ENCODE peak calls at places on chromosomes 16 and 17, in eight cellular contexts. One of them, this sample, is unnamed.

GRCh38 chr17:41463746-41464145 is 3.4 kb downstream of the KRT32 start:
- DNase-seq in stomach: no peak
- DNase-seq in glutamatergic neuron: no peak
- DNase-seq in colonic mucosa: no peak
- DNase-seq in HFF-Myc: no peak
- DNase-seq in mucosa of descending colon: no peak
- DNase-seq in pancreas: no peak
- DNase-seq in vagina: no peak
- DNase-seq in this sample: no peak

GRCh38 chr16:14133907-14134306 is 62.8 kb downstream of the MRTFB start:
- DNase-seq in stomach: no peak
- DNase-seq in glutamatergic neuron: no peak
- DNase-seq in colonic mucosa: no peak
- DNase-seq in HFF-Myc: no peak
- DNase-seq in mucosa of descending colon: no peak
- DNase-seq in pancreas: no peak
- DNase-seq in vagina: no peak
- DNase-seq in this sample: no peak

GRCh38 chr16:70804153-70804728 is 3.3 kb upstream of the VAC14 start:
- DNase-seq in stomach: no peak
- DNase-seq in glutamatergic neuron: no peak
- DNase-seq in colonic mucosa: no peak
- DNase-seq in HFF-Myc: no peak
- DNase-seq in mucosa of descending colon: no peak
- DNase-seq in pancreas: no peak
- DNase-seq in vagina: no peak
- DNase-seq in this sample: no peak

GRCh38 chr16:53598513-53599266 is 95.7 kb upstream of the AKTIP start:
- DNase-seq in stomach: no peak
- DNase-seq in glutamatergic neuron: no peak
- DNase-seq in colonic mucosa: no peak
- DNase-seq in HFF-Myc: no peak
- DNase-seq in mucosa of descending colon: no peak
- DNase-seq in pancreas: no peak
- DNase-seq in vagina: no peak
- DNase-seq in this sample: no peak

GRCh38 chr17:13002761-13003453 is 14.9 kb downstream of the ELAC2 start:
- DNase-seq in stomach: peak
- DNase-seq in glutamatergic neuron: peak
- DNase-seq in colonic mucosa: peak
- DNase-seq in HFF-Myc: peak
- DNase-seq in mucosa of descending colon: no peak
- DNase-seq in pancreas: peak
- DNase-seq in vagina: no peak
- DNase-seq in this sample: peak

GRCh38 chr17:82932146-82933005 is 92.6 kb upstream of the ZNF750 start:
- DNase-seq in stomach: peak
- DNase-seq in glutamatergic neuron: no peak
- DNase-seq in colonic mucosa: no peak
- DNase-seq in HFF-Myc: no peak
- DNase-seq in mucosa of descending colon: peak
- DNase-seq in pancreas: no peak
- DNase-seq in vagina: no peak
- DNase-seq in this sample: no peak

GRCh38 chr17:82489851-82490511 is 29.6 kb upstream of the FOXK2 start:
- DNase-seq in stomach: no peak
- DNase-seq in glutamatergic neuron: no peak
- DNase-seq in colonic mucosa: no peak
- DNase-seq in HFF-Myc: no peak
- DNase-seq in mucosa of descending colon: no peak
- DNase-seq in pancreas: no peak
- DNase-seq in vagina: no peak
- DNase-seq in this sample: no peak

GRCh38 chr16:4574919-4575705 is 19.0 kb downstream of the C16orf96 start:
- DNase-seq in stomach: peak
- DNase-seq in glutamatergic neuron: no peak
- DNase-seq in colonic mucosa: no peak
- DNase-seq in HFF-Myc: no peak
- DNase-seq in mucosa of descending colon: no peak
- DNase-seq in pancreas: peak
- DNase-seq in vagina: no peak
- DNase-seq in this sample: no peak

GRCh38 chr17:60305141-60305540 is 86.8 kb downstream of the USP32 start:
- DNase-seq in stomach: no peak
- DNase-seq in glutamatergic neuron: no peak
- DNase-seq in colonic mucosa: peak
- DNase-seq in HFF-Myc: no peak
- DNase-seq in mucosa of descending colon: no peak
- DNase-seq in pancreas: no peak
- DNase-seq in vagina: no peak
- DNase-seq in this sample: no peak

GRCh38 chr17:18129041-18129502 is 20.5 kb downstream of the MYO15A start:
- DNase-seq in stomach: peak
- DNase-seq in glutamatergic neuron: no peak
- DNase-seq in colonic mucosa: peak
- DNase-seq in HFF-Myc: no peak
- DNase-seq in mucosa of descending colon: no peak
- DNase-seq in pancreas: no peak
- DNase-seq in vagina: no peak
- DNase-seq in this sample: no peak

GRCh38 chr16:5045499-5046115 is 11.9 kb upstream of the NAGPA start:
- DNase-seq in stomach: no peak
- DNase-seq in glutamatergic neuron: no peak
- DNase-seq in colonic mucosa: no peak
- DNase-seq in HFF-Myc: no peak
- DNase-seq in mucosa of descending colon: no peak
- DNase-seq in pancreas: no peak
- DNase-seq in vagina: no peak
- DNase-seq in this sample: no peak

GRCh38 chr16:58847902-58848661 is 114.0 kb upstream of the GOT2 start:
- DNase-seq in stomach: no peak
- DNase-seq in glutamatergic neuron: no peak
- DNase-seq in colonic mucosa: no peak
- DNase-seq in HFF-Myc: no peak
- DNase-seq in mucosa of descending colon: no peak
- DNase-seq in pancreas: no peak
- DNase-seq in vagina: no peak
- DNase-seq in this sample: no peak

GRCh38 chr16:58842156-58842555 is 108.0 kb upstream of the GOT2 start:
- DNase-seq in stomach: no peak
- DNase-seq in glutamatergic neuron: no peak
- DNase-seq in colonic mucosa: no peak
- DNase-seq in HFF-Myc: no peak
- DNase-seq in mucosa of descending colon: no peak
- DNase-seq in pancreas: no peak
- DNase-seq in vagina: no peak
- DNase-seq in this sample: no peak

GRCh38 chr16:58848662-58849002 is 114.5 kb upstream of the GOT2 start:
- DNase-seq in stomach: no peak
- DNase-seq in glutamatergic neuron: no peak
- DNase-seq in colonic mucosa: no peak
- DNase-seq in HFF-Myc: no peak
- DNase-seq in mucosa of descending colon: no peak
- DNase-seq in pancreas: no peak
- DNase-seq in vagina: no peak
- DNase-seq in this sample: no peak

GRCh38 chr16:58842746-58843145 is 108.6 kb upstream of the GOT2 start:
- DNase-seq in stomach: no peak
- DNase-seq in glutamatergic neuron: no peak
- DNase-seq in colonic mucosa: no peak
- DNase-seq in HFF-Myc: no peak
- DNase-seq in mucosa of descending colon: no peak
- DNase-seq in pancreas: no peak
- DNase-seq in vagina: no peak
- DNase-seq in this sample: no peak

GRCh38 chr16:58843675-58844074 is 109.6 kb upstream of the GOT2 start:
- DNase-seq in stomach: no peak
- DNase-seq in glutamatergic neuron: no peak
- DNase-seq in colonic mucosa: no peak
- DNase-seq in HFF-Myc: peak
- DNase-seq in mucosa of descending colon: no peak
- DNase-seq in pancreas: no peak
- DNase-seq in vagina: no peak
- DNase-seq in this sample: no peak
- TF ChIP-seq CTCF in stomach: no peak
- TF ChIP-seq CTCF in glutamatergic neuron: no peak
- TF ChIP-seq CTCF in colonic mucosa: no peak
- TF ChIP-seq CTCF in HFF-Myc: no peak
- TF ChIP-seq CTCF in mucosa of descending colon: no peak
- TF ChIP-seq CTCF in pancreas: no peak
- TF ChIP-seq CTCF in vagina: no peak
- TF ChIP-seq CTCF in this sample: peak

DNA sequence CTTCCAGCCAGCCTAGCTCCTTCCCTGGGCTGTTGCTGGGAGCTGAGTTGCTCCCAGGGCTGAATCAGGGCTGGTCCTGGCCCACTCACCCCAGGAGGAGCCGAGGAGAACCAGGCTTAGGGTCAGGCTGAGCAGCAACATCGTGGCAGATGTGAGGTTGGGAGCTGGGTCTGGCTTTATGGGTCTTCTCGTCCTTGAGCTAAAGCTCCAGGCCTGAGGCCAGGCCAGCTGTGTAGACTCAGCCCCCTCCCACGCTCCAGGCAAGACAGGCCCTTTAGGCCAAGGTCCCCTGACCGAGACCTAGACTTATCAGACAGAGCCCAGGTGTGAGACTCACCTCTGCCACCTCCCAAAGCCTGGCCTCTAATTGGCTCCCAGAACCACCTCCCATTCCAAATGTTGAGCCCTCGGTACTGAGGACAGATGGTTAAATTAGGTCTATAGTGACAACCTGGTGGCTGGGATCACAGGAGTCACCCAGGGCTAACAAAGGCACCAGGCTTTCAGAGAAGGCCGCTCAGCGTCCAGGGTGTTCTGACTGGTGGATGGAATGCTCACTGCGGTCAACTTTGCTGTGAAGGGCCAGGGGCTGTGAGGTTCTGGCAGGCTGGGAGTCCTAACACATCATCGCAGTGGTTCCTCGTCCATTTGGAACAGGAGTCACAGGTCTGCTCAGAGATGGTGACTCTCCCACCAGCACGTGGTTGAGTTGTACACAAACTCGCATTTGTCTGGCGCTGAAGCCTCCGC is at the start of gene CTRL:
- DNase-seq in stomach: no peak
- DNase-seq in glutamatergic neuron: no peak
- DNase-seq in colonic mucosa: no peak
- DNase-seq in HFF-Myc: no peak
- DNase-seq in mucosa of descending colon: no peak
- DNase-seq in pancreas: peak
- DNase-seq in vagina: no peak
- DNase-seq in this sample: no peak
- TF ChIP-seq CTCF in stomach: no peak
- TF ChIP-seq CTCF in glutamatergic neuron: peak
- TF ChIP-seq CTCF in colonic mucosa: no peak
- TF ChIP-seq CTCF in HFF-Myc: peak
- TF ChIP-seq CTCF in mucosa of descending colon: no peak
- TF ChIP-seq CTCF in pancreas: no peak
- TF ChIP-seq CTCF in vagina: no peak
- TF ChIP-seq CTCF in this sample: no peak

GRCh38 chr17:58525239-58525638 is 10.8 kb upstream of the MTMR4 start:
- DNase-seq in stomach: no peak
- DNase-seq in glutamatergic neuron: no peak
- DNase-seq in colonic mucosa: no peak
- DNase-seq in HFF-Myc: no peak
- DNase-seq in mucosa of descending colon: no peak
- DNase-seq in pancreas: peak
- DNase-seq in vagina: no peak
- DNase-seq in this sample: no peak
- TF ChIP-seq CTCF in stomach: no peak
- TF ChIP-seq CTCF in glutamatergic neuron: no peak
- TF ChIP-seq CTCF in colonic mucosa: no peak
- TF ChIP-seq CTCF in HFF-Myc: no peak
- TF ChIP-seq CTCF in mucosa of descending colon: no peak
- TF ChIP-seq CTCF in pancreas: no peak
- TF ChIP-seq CTCF in vagina: no peak
- TF ChIP-seq CTCF in this sample: no peak

GRCh38 chr17:78896091-78896833 is 6.7 kb downstream of the CEP295NL start:
- DNase-seq in stomach: no peak
- DNase-seq in glutamatergic neuron: no peak
- DNase-seq in colonic mucosa: no peak
- DNase-seq in HFF-Myc: no peak
- DNase-seq in mucosa of descending colon: no peak
- DNase-seq in pancreas: no peak
- DNase-seq in vagina: no peak
- DNase-seq in this sample: no peak
- TF ChIP-seq CTCF in stomach: no peak
- TF ChIP-seq CTCF in glutamatergic neuron: no peak
- TF ChIP-seq CTCF in colonic mucosa: no peak
- TF ChIP-seq CTCF in HFF-Myc: no peak
- TF ChIP-seq CTCF in mucosa of descending colon: no peak
- TF ChIP-seq CTCF in pancreas: no peak
- TF ChIP-seq CTCF in vagina: no peak
- TF ChIP-seq CTCF in this sample: no peak

GRCh38 chr17:57994436-57994835 is 6.4 kb upstream of the VEZF1 start:
- DNase-seq in stomach: no peak
- DNase-seq in glutamatergic neuron: no peak
- DNase-seq in colonic mucosa: no peak
- DNase-seq in HFF-Myc: no peak
- DNase-seq in mucosa of descending colon: no peak
- DNase-seq in pancreas: no peak
- DNase-seq in vagina: no peak
- DNase-seq in this sample: no peak
- TF ChIP-seq CTCF in stomach: no peak
- TF ChIP-seq CTCF in glutamatergic neuron: no peak
- TF ChIP-seq CTCF in colonic mucosa: no peak
- TF ChIP-seq CTCF in HFF-Myc: no peak
- TF ChIP-seq CTCF in mucosa of descending colon: no peak
- TF ChIP-seq CTCF in pancreas: no peak
- TF ChIP-seq CTCF in vagina: no peak
- TF ChIP-seq CTCF in this sample: no peak